ENCODE peak calls at places on chromosomes 4 and X, in four cellular contexts. T is GM12878, G is K562, U is HL-60. O is an unnamed sample.
A peak's percentile ranks its signal among the peaks of the same experiment; 100 is the strongest.

GRCh38 chr4:56870927-56871326 is 36.8 kb upstream of the REST start:
- DNase-seq in G (no peak), U (no peak), T (no peak), O (no peak)

GRCh38 chr4:161256716-161257115 is 907.1 kb downstream of the FSTL5 start:
- DNase-seq in U (peak; percentile 31), G (peak; percentile 1), T (no peak), O (no peak)

GRCh38 chrX:129737921-129738320 is 858 bp upstream of the XPNPEP2 start:
- DNase-seq in T (no peak), G (no peak), U (no peak), O (no peak)

GRCh38 chr4:149056615-149057014 is 614.4 kb upstream of the NR3C2 start:
- DNase-seq in T (no peak), G (no peak), U (no peak), O (no peak)

GRCh38 chr4:20591571-20592455 is 108.4 kb upstream of the PACRGL start:
- DNase-seq in U (no peak), T (no peak), G (no peak), O (no peak)

GRCh38 chr4:60241886-60242285 is 958.2 kb upstream of the ADGRL3 start:
- DNase-seq in U (no peak), G (no peak), T (no peak), O (no peak)

GRCh38 chrX:112636951-112637541 is 42.7 kb downstream of the LHFPL1 start:
- DNase-seq in U (no peak), T (no peak), G (no peak), O (no peak)

GRCh38 chr4:124282301-124282898 is 430.1 kb downstream of the ANKRD50 start:
- DNase-seq in G (no peak), T (no peak), U (no peak), O (no peak)

GRCh38 chr4:2177443-2178093 is 64.4 kb downstream of the HAUS3 start:
- DNase-seq in G (no peak), U (no peak), T (no peak), O (no peak)

GRCh38 chrX:12890467-12890866 is 16.0 kb upstream of the TLR8 start:
- DNase-seq in G (no peak), U (peak; percentile 49), T (peak; percentile 87), O (no peak)

GRCh38 chrX:72105436-72105835 is 26.3 kb downstream of the RTL5 start:
- DNase-seq in U (peak; percentile 74), T (peak; percentile 56), G (no peak), O (no peak)

DNA sequence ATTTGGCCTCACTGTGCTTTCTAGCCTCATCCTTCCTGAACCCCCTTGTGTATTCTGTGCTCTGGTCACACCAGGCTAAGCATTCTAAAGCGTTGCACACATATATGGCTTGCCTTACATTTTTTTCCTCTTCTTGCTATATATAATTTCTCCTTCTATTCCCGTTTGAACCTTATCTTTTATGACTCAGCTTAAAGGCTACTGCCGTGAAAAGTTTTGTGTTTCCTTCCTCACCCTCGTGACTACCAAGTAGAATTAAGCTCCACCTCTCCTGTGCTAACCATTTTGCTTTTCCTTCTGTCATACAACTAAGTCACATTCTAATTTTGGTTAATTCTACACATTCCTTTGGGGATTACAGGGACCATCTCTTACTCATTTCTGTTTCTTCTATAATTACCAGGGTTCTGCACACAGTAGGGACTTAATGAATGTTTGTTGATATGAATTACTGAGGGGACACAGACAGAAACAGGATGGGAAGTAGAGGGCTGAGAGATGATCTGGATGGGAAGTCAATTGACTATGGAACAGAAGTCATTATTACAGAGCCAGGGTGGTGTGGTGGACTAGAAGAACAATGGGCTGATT is 67.1 kb downstream of the DOCK11 start:
- DNase-seq in T (no peak), U (no peak), G (peak; percentile 67), O (no peak)
- TF ChIP-seq SPI1 in T (no peak), U (no peak), G (no peak), O (no peak)

GRCh38 chrX:17042046-17042445 is 95.6 kb downstream of the REPS2 start:
- DNase-seq in T (no peak), U (no peak), G (no peak), O (no peak)

GRCh38 chrX:17052210-17052609 is 105.8 kb downstream of the REPS2 start:
- DNase-seq in G (no peak), U (no peak), T (no peak), O (no peak)

GRCh38 chrX:17040711-17041110 is 94.3 kb downstream of the REPS2 start:
- DNase-seq in T (no peak), G (no peak), U (no peak), O (no peak)

GRCh38 chrX:17047224-17047623 is 100.8 kb downstream of the REPS2 start:
- DNase-seq in U (no peak), T (no peak), G (no peak), O (no peak)

DNA sequence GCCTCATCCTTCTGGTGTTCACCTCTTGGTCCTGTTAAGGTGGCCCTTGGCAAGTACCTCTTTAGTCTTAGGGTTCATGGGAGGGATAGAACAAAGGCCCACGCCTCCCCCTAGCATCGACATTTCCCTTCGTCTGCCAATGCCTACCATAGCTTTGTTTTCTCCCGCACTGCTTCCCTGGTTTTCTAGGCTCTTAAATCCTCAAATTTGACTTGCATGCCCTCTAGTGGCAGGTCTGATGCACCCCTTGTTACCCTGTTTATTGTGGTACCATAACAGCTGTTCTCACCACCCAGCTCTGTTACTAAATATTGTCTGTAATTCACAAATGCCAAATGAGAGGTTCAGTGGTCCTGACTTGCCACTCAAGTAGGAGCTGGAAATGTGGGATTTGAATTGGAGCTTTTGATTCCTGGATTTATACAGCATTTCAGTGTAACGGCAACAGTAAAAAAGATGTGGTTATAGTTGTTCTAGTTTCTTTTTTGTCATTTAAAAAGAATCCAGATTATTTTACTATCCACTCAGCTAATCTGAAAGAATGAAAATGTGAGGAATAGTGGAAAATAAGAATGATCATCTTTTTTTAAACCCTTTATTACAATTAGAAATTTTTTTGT is 100.1 kb downstream of the REPS2 start:
- DNase-seq in G (peak; percentile 66), T (peak; percentile 21), U (peak; percentile 62), O (peak; percentile 5)
- TF ChIP-seq POLR2AphosphoS5 in G (no peak), T (no peak), U (no peak), O (no peak)

DNA sequence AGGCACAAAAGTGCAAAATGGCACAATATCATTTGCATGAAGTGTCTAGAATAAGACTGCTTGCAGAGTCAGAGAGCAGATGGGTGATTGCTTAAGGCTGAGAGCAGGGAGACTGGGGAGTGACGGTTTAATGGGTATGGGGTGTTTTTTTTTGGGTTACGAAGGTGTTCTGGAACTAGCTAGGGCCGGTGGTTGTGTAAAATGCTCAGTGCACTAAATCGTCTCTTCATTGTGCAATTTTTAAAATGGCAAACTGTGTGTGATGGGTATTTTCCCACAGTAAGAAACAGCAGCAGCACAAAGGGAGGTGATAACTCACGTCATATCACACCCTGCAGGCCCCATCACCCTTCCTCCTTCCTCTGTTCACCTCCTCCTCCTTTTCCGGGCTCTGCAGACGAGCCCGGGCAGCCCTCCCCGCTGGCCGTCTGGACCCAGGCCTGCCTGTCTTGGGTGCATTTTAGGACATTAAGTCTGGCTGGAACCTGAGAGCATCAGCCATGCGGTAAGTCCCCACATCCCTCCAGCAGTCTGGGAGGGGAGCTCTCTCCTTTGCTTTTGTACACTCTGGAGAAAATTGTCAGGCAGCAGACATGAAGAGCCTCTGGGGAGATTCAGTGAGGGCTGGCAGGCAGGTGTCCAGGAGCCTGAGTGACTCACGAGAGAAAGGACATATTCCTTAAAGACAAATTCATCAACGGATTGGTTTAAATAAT is 42.7 kb downstream of the ASMT start:
- DNase-seq in G (no peak), U (peak; percentile 64), T (peak; percentile 62), O (no peak)
- TF ChIP-seq SPI1 in G (no peak), U (no peak), T (peak; percentile 40), O (peak; percentile 17)

GRCh38 chr4:4317496-4318232 is 27.6 kb downstream of the ZBTB49 start:
- DNase-seq in G (no peak), U (no peak), T (no peak), O (no peak)
- TF ChIP-seq POLR2AphosphoS5 in G (no peak), U (no peak), T (no peak), O (no peak)

O was measured in GM12891.